ENCODE peak calls at places on chromosomes 5 and 9, in seven cellular contexts. I is sigmoid colon, N is HCT116, G is GM12891, C is HepG2, F is suprapubic skin, J is transverse colon. Z is an unnamed sample.

GRCh38 chr5:126865299-126865698 is 88.4 kb downstream of the LMNB1 start:
- DNase-seq in I (no peak), N (no peak), G (no peak), C (no peak), F (no peak), J (no peak), Z (no peak)

GRCh38 chr5:126744842-126745241 is 32.1 kb upstream of the LMNB1 start:
- DNase-seq in I (no peak), N (no peak), G (no peak), C (no peak), F (no peak), J (no peak), Z (no peak)

GRCh38 chr5:61162832-61163567 is 732 bp upstream of the SMIM15 start:
- DNase-seq in I (no peak), N (no peak), G (no peak), C (peak), F (no peak), J (peak), Z (no peak)

GRCh38 chr9:32251539-32251938 is 132.9 kb upstream of the ACO1 start:
- DNase-seq in I (peak), N (peak), G (peak), C (peak), F (no peak), J (peak), Z (no peak)

GRCh38 chr9:135128035-135128670 is 40.7 kb downstream of the OLFM1 start:
- DNase-seq in I (no peak), N (no peak), G (no peak), C (no peak), F (no peak), J (no peak), Z (no peak)

GRCh38 chr5:72244862-72245371 is 75.1 kb downstream of the MRPS27 start:
- DNase-seq in I (no peak), N (peak), G (no peak), C (peak), F (no peak), J (no peak), Z (no peak)

GRCh38 chr5:72066658-72067057 is 40.6 kb upstream of the MAP1B start:
- DNase-seq in I (no peak), N (peak), G (no peak), C (no peak), F (no peak), J (no peak), Z (no peak)

GRCh38 chr9:82539126-82539525 is 523.8 kb downstream of the RASEF start:
- DNase-seq in I (no peak), N (no peak), G (no peak), C (no peak), F (no peak), J (no peak), Z (no peak)

GRCh38 chr9:117645245-117645636 is 59.0 kb upstream of the TLR4 start:
- DNase-seq in I (no peak), N (no peak), G (no peak), C (no peak), F (no peak), J (no peak), Z (no peak)

GRCh38 chr9:88993327-88993726 is 2.1 kb downstream of the S1PR3 start:
- DNase-seq in I (no peak), N (no peak), G (no peak), C (peak), F (no peak), J (no peak), Z (no peak)

GRCh38 chr5:176537608-176538504 is 654 bp upstream of the RNF44 start:
- DNase-seq in I (peak), N (peak), G (peak), C (peak), F (peak), J (peak), Z (peak)

GRCh38 chr5:176536902-176537607 is at the start of gene RNF44:
- DNase-seq in I (peak), N (peak), G (peak), C (peak), F (peak), J (peak), Z (peak)

GRCh38 chr5:176535101-176535654 is 2.0 kb downstream of the RNF44 start:
- DNase-seq in I (no peak), N (no peak), G (no peak), C (no peak), F (no peak), J (peak), Z (no peak)

GRCh38 chr5:176535655-176536131 is 1.5 kb downstream of the RNF44 start:
- DNase-seq in I (no peak), N (no peak), G (no peak), C (peak), F (no peak), J (no peak), Z (no peak)

GRCh38 chr5:176536132-176536901 is 885 bp downstream of the RNF44 start:
- DNase-seq in I (peak), N (no peak), G (peak), C (peak), F (peak), J (peak), Z (peak)
- TF ChIP-seq POLR2A in I (no peak), N (no peak), G (peak), C (no peak), F (no peak), J (no peak), Z (no peak)

GRCh38 chr5:177445052-177446016 is 1.3 kb upstream of the PRR7 start:
- DNase-seq in I (no peak), N (no peak), G (no peak), C (no peak), F (no peak), J (no peak), Z (no peak)

GRCh38 chr5:177442066-177442836 is 4.4 kb upstream of the PRR7 start:
- DNase-seq in I (no peak), N (no peak), G (no peak), C (no peak), F (peak), J (no peak), Z (no peak)

GRCh38 chr5:177443144-177443983 is 3.2 kb upstream of the PRR7 start:
- DNase-seq in I (no peak), N (no peak), G (no peak), C (no peak), F (peak), J (no peak), Z (no peak)

GRCh38 chr5:177446184-177447065 is at the start of gene PRR7:
- DNase-seq in I (no peak), N (no peak), G (peak), C (no peak), F (peak), J (peak), Z (no peak)

GRCh38 chr5:177444106-177445051 is 2.2 kb upstream of the PRR7 start:
- DNase-seq in I (no peak), N (no peak), G (no peak), C (no peak), F (peak), J (no peak), Z (no peak)
- TF ChIP-seq POLR2AphosphoS5 in I (no peak), N (peak), G (peak), C (no peak), F (no peak), J (peak), Z (no peak)

DNA sequence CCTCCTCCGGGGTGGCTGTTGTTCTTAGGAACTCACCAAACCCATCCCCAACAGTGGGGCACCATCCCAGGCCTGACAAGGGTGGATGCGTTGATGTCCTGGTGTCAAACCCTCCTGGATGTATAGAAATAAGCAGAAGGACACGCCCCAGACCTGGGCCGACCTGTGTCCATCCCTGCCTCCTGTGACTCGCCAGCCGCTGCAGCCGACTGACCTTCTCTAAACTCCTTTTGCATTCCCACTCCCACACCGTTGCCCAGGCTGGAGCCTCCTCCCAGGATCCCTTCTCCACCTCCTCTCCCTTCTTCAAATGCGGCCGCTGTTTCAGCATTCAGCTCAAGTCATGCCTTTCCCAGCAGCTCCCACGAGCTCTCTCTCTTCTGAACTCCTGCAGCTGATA is 213.2 kb upstream of the IER5L start:
- DNase-seq in I (peak), N (no peak), G (no peak), C (no peak), F (peak), J (no peak), Z (no peak)
- TF ChIP-seq POLR2A in I (no peak), N (no peak), G (no peak), C (no peak), F (no peak), J (no peak), Z (no peak)

DNA sequence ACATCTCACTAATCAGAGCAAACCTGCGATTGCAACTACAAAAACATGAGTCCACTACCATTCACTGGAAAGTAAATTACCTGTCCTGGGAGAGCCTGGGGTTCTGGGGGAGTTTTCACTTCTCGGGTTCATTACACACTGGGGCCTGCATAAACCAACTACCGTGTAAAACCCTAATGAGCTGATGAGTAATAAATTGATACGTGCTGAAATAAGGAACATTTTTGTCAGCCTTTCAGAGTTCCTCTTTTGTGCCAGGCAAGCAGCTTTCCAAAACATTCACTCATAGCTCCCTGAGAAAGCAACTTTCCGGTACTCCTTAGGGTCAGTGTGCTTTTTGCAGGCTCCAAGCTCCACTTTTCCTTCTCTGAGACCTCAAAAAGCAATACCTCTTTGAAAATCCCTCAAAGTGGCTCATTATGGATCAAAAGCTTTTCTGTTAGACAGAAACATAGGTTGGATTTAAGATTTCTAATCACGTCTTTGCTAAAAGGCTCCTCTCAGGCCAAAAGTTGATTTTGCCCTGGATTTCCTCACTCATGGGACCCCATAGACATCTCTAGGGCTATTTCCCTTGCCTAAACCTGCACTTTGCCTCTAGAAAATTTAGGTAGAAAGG is 74.9 kb downstream of the ST8SIA4 start:
- DNase-seq in I (peak), N (no peak), G (no peak), C (no peak), F (no peak), J (no peak), Z (no peak)
- TF ChIP-seq POLR2AphosphoS5 in I (no peak), N (no peak), G (no peak), C (no peak), F (no peak), J (no peak), Z (no peak)

DNA sequence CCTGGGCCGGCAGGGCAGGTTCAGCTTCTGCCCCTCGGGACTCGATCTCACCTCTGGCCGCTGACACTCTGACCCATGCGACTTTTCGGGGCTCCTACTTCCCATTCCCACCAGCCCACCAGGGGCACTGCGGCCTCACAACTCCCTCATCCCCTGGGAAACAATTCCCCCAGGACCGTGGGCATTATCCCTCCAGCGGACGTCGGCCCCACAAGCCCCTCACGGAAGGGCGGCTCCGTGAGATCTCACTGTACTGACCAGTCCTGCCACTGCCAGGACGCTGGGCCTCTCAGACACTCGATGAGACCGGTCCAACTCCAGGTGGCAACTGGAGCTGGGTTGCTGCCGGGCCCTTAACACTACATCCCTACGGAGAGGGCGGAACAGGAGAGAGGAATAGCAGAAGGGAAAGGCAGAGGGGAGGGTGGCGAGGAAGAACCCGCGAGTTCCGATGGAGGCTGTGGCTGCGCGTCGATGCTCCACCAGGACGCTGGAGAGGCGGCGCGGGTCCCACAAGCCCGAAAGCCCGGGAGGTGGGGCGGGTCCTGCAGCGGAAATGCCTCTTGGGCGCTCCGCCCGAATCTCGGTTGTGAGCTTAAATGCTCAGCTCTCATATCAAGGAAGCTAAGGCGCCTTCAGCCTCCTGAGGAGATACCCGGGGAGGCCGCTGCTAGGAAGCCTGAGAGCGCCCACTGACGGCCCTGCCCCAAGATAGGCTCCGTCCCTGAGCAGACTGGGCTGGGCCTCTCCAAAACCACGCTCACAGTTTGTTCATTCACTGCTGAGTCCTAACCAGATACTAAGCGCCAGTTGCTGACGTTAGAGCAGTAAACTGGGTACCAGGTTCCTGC is 36.3 kb downstream of the VCP start:
- DNase-seq in I (peak), N (no peak), G (peak), C (no peak), F (no peak), J (peak), Z (no peak)
- TF ChIP-seq POLR2A in I (no peak), N (no peak), G (no peak), C (no peak), F (no peak), J (no peak), Z (no peak)

GRCh38 chr5:91816674-91817073 is 433.6 kb upstream of the ARRDC3 start:
- DNase-seq in I (no peak), N (no peak), G (no peak), C (no peak), F (no peak), J (no peak), Z (no peak)
- TF ChIP-seq POLR2AphosphoS5 in I (no peak), N (no peak), G (no peak), C (no peak), F (no peak), J (no peak), Z (no peak)

GRCh38 chr9:133401588-133401987 is 16.2 kb downstream of the REXO4 start:
- DNase-seq in I (no peak), N (no peak), G (no peak), C (no peak), F (no peak), J (no peak), Z (no peak)
- TF ChIP-seq POLR2A in I (no peak), N (no peak), G (no peak), C (no peak), F (no peak), J (no peak), Z (no peak)

GRCh38 chr9:132877447-132877817 is 652 bp downstream of the AK8 start:
- DNase-seq in I (no peak), N (no peak), G (no peak), C (no peak), F (no peak), J (no peak), Z (no peak)

GRCh38 chr9:132878695-132879064 is at the start of gene SPACA9:
- DNase-seq in I (peak), N (peak), G (peak), C (no peak), F (peak), J (peak), Z (peak)

GRCh38 chr9:132877818-132878694 is at the start of gene AK8:
- DNase-seq in I (peak), N (peak), G (peak), C (peak), F (peak), J (peak), Z (peak)

GRCh38 chr9:132875159-132875558 is 2.9 kb downstream of the AK8 start:
- DNase-seq in I (no peak), N (no peak), G (no peak), C (no peak), F (no peak), J (no peak), Z (no peak)

DNA sequence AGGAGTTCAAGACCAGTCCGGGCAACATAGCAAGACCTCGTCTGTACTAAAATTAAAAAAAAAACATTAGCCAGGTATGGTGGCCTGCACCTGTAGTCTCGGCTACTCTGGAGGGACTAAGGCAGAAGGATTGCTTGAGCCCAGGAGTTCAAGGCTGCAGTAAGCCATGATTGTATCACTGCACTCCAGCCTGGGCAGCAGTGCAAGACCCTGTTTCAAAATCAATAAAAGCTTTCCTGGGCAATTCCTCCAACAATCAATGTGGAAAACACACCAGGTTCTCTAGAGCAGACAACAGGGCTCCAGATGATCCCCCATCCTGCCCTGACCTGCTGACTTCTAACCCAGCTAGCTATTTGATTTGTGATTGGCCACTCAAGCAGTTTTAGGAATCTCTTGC is 1.2 kb downstream of the AK8 start:
- DNase-seq in I (no peak), N (no peak), G (no peak), C (no peak), F (no peak), J (no peak), Z (no peak)
- TF ChIP-seq POLR2AphosphoS5 in I (no peak), N (no peak), G (no peak), C (no peak), F (no peak), J (no peak), Z (no peak)

GRCh38 chr5:54517512-54518145 is at the start of gene SNX18:
- DNase-seq in I (peak), N (peak), G (peak), C (peak), F (peak), J (peak), Z (peak)
- TF ChIP-seq POLR2A in I (no peak), N (peak), G (no peak), C (peak), F (peak), J (peak), Z (no peak)

DNA sequence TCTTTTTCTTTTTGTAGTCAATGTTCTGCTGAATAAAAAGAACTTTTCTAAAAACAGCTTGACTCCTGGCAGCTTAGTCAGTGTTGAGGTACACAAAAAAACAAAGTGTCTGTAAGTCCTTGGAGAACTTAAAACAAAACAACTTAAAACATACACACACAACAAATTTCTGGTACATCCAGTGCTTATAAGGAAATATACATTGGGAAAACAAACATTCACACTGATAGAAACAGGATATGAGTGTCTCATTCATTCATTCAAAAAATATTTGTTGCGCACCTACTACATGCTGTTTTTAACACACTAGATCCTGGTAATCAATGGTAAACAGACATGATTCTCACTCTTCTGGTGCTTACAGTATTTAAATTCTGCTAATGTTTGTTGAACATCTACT is 27.4 kb upstream of the MEGF9 start:
- DNase-seq in I (no peak), N (no peak), G (no peak), C (no peak), F (no peak), J (no peak), Z (no peak)
- TF ChIP-seq POLR2AphosphoS5 in I (no peak), N (no peak), G (no peak), C (no peak), F (no peak), J (no peak), Z (no peak)